ENCODE peak calls at places on chromosome 4, in six cellular contexts. W, X, H, B, O and U are unnamed samples.

GRCh38 chr4:81845273-81845672 is 373.6 kb upstream of the RASGEF1B start:
- DNase-seq in B (no peak), H (no peak), X (no peak), O (no peak), W (no peak), U (peak)

GRCh38 chr4:62225972-62226371 is 1025.8 kb downstream of the ADGRL3 start:
- DNase-seq in O (no peak), H (no peak), X (no peak), W (no peak), B (no peak), U (no peak)

GRCh38 chr4:1474126-1475090 is 68.2 kb upstream of the NKX1-1 start:
- DNase-seq in O (no peak), X (no peak), H (no peak), B (no peak), W (no peak), U (no peak)

GRCh38 chr4:45692131-45692530 is 431.7 kb downstream of the GABRG1 start:
- DNase-seq in B (no peak), W (no peak), X (no peak), H (no peak), O (no peak), U (no peak)

GRCh38 chr4:153087671-153088194 is 116.5 kb upstream of the TRIM2 start:
- DNase-seq in W (no peak), O (no peak), X (no peak), B (no peak), H (no peak), U (no peak)

GRCh38 chr4:156756118-156756517 is 215.5 kb downstream of the PDGFC start:
- DNase-seq in H (no peak), X (peak), O (no peak), B (peak), W (no peak), U (no peak)

GRCh38 chr4:11423465-11423864 is 5.2 kb downstream of the HS3ST1 start:
- DNase-seq in X (no peak), B (no peak), O (no peak), W (no peak), H (no peak), U (no peak)

GRCh38 chr4:2829933-2830451 is 13.7 kb upstream of the ADD1 start:
- DNase-seq in W (no peak), O (no peak), X (no peak), B (no peak), H (no peak), U (no peak)

GRCh38 chr4:17624821-17625220 is 10.4 kb downstream of the MED28 start:
- DNase-seq in B (no peak), H (no peak), X (no peak), O (no peak), W (no peak), U (no peak)

GRCh38 chr4:21768349-21769310 is 179.9 kb downstream of the KCNIP4 start:
- DNase-seq in X (peak), O (no peak), W (peak), B (peak), H (no peak), U (peak)

GRCh38 chr4:99405433-99406115 is 29.6 kb downstream of the ADH7 start:
- DNase-seq in O (peak), W (peak), H (peak), B (peak), X (peak), U (peak)